ENCODE peak calls at places on chromosome 18, in eight cellular contexts. C is sigmoid colon, O is GM12864, M is lower lobe of right lung, P is adrenal gland, L is dorsolateral prefrontal cortex, K is stomach, D is tibial nerve. F is an unnamed sample.

GRCh38 chr18:63344918-63345317 is 22.1 kb downstream of the KDSR start:
- DNase-seq in D (no peak), L (no peak), P (no peak), M (no peak), O (no peak), C (no peak), K (no peak), F (no peak)

GRCh38 chr18:36402765-36403396 is 105.4 kb downstream of the FHOD3 start:
- DNase-seq in L (no peak), C (peak; percentile 78), K (no peak), D (peak; percentile 74), P (peak; percentile 85), M (no peak), O (no peak), F (no peak)

GRCh38 chr18:59232309-59233016 is 12.5 kb downstream of the GRP start:
- DNase-seq in K (no peak), P (no peak), M (no peak), C (no peak), L (no peak), O (no peak), D (no peak), F (no peak)

GRCh38 chr18:6271585-6271984 is 143.1 kb downstream of the L3MBTL4 start:
- DNase-seq in C (no peak), D (no peak), P (no peak), K (no peak), O (no peak), M (no peak), L (no peak), F (no peak)

GRCh38 chr18:8212893-8213805 is 396.1 kb upstream of the RAB12 start:
- DNase-seq in D (no peak), M (no peak), C (no peak), L (no peak), O (no peak), K (no peak), P (no peak), F (peak; percentile 97)

GRCh38 chr18:58042826-58043362 is 1.1 kb upstream of the NEDD4L start:
- DNase-seq in D (no peak), L (no peak), K (no peak), P (no peak), C (no peak), M (no peak), O (no peak), F (no peak)

GRCh38 chr18:39600894-39601293 is 2035.3 kb upstream of the CELF4 start:
- DNase-seq in M (no peak), D (no peak), O (no peak), C (no peak), K (no peak), P (no peak), L (no peak), F (no peak)

GRCh38 chr18:711693-712400 is 583 bp downstream of the ENOSF1 start:
- DNase-seq in D (peak; percentile 86), C (peak; percentile 95), M (peak; percentile 79), L (peak; percentile 80), O (peak; percentile 66), P (peak; percentile 83), K (peak; percentile 72), F (peak; percentile 86)

GRCh38 chr18:36420826-36421225 is 123.3 kb downstream of the FHOD3 start:
- DNase-seq in L (no peak), D (no peak), K (no peak), O (no peak), P (peak; percentile 46), C (no peak), M (no peak), F (no peak)

GRCh38 chr18:61922435-61922834 is 29.6 kb upstream of the RNF152 start:
- DNase-seq in L (no peak), O (no peak), D (no peak), C (no peak), P (no peak), K (no peak), M (no peak), F (no peak)

GRCh38 chr18:48562075-48562474 is 23.2 kb downstream of the CTIF start:
- DNase-seq in P (no peak), O (no peak), K (no peak), C (no peak), L (no peak), D (no peak), M (no peak), F (no peak)

GRCh38 chr18:59938686-59939085 is 38.9 kb downstream of the PMAIP1 start:
- DNase-seq in M (no peak), O (no peak), L (no peak), K (no peak), D (no peak), P (no peak), C (no peak), F (no peak)

GRCh38 chr18:47150029-47150823 is at the start of gene HDHD2:
- DNase-seq in L (peak; percentile 74), K (peak; percentile 80), C (peak; percentile 90), P (peak; percentile 82), M (peak; percentile 88), D (peak; percentile 59), O (peak; percentile 37), F (peak; percentile 76)

GRCh38 chr18:36338420-36338933 is 41.0 kb downstream of the FHOD3 start:
- DNase-seq in M (no peak), D (no peak), P (no peak), K (no peak), L (no peak), C (no peak), O (no peak), F (no peak)

GRCh38 chr18:24731981-24732380 is 271.5 kb downstream of the HRH4 start:
- DNase-seq in K (no peak), M (no peak), D (no peak), C (no peak), O (no peak), P (no peak), L (no peak), F (peak; percentile 22)

GRCh38 chr18:23307567-23308295 is 145.4 kb upstream of the RIOK3 start:
- DNase-seq in O (no peak), L (no peak), P (no peak), D (no peak), C (no peak), K (no peak), M (no peak), F (peak; percentile 73)

GRCh38 chr18:9876867-9877654 is 8.7 kb upstream of the TXNDC2 start:
- DNase-seq in K (no peak), L (no peak), O (no peak), P (peak; percentile 86), M (no peak), D (peak; percentile 38), C (no peak), F (peak; percentile 59)

GRCh38 chr18:42296723-42297122 is 341.7 kb downstream of the PIK3C3 start:
- DNase-seq in K (no peak), P (no peak), O (no peak), D (no peak), C (no peak), M (no peak), L (no peak), F (peak; percentile 13)

GRCh38 chr18:53422896-53423295 is 801.6 kb downstream of the MBD2 start:
- DNase-seq in K (no peak), D (no peak), C (no peak), P (no peak), M (no peak), O (no peak), L (no peak), F (no peak)

DNA sequence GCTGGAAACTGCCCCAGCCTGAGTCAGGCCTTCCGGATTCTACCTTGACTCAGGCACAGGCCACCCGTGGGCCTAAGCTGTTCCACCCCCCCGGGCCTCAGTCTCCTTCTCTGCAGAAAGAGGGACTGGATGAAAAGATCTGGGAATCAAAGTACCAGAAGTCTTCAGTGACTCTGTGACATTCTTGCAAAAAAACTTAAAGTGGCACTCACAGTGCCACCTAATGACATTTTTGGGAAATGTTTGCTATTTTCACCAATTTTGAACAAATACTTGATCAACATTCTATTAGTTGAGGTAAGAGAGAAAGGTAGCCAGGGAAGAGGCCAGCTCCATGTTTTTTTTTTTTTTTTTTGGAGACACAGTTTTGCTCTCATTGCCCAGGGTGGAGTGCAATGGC is 48.3 kb upstream of the ACAA2 start:
- DNase-seq in M (no peak), P (no peak), L (no peak), K (no peak), C (no peak), O (no peak), D (no peak), F (no peak)
- TF ChIP-seq CTCF in M (peak; percentile 34), P (peak; percentile 51), L (peak; percentile 59), K (no peak), C (no peak), O (peak; percentile 47), D (peak; percentile 27), F (peak; percentile 39)

GRCh38 chr18:37553633-37554398 is 11.8 kb downstream of the CELF4 start:
- DNase-seq in P (no peak), K (no peak), D (no peak), M (no peak), C (no peak), O (no peak), L (no peak), F (no peak)
- TF ChIP-seq CTCF in P (no peak), K (no peak), D (no peak), M (no peak), C (no peak), O (peak; percentile 46), L (peak; percentile 29), F (no peak)

GRCh38 chr18:54647176-54647575 is 56.1 kb downstream of the DYNAP start:
- DNase-seq in O (no peak), D (no peak), C (no peak), K (no peak), P (no peak), M (no peak), L (no peak), F (peak; percentile 66)
- TF ChIP-seq CTCF in O (peak; percentile 33), D (no peak), C (no peak), K (no peak), P (no peak), M (peak; percentile 32), L (no peak), F (peak; percentile 62)

GRCh38 chr18:34321075-34321474 is 96.4 kb upstream of the NOL4 start:
- DNase-seq in O (peak; percentile 22), C (no peak), P (no peak), D (no peak), L (no peak), K (no peak), M (no peak), F (no peak)

GRCh38 chr18:34320267-34320666 is 95.6 kb upstream of the NOL4 start:
- DNase-seq in O (no peak), K (no peak), C (no peak), P (no peak), L (no peak), D (no peak), M (no peak), F (no peak)

DNA sequence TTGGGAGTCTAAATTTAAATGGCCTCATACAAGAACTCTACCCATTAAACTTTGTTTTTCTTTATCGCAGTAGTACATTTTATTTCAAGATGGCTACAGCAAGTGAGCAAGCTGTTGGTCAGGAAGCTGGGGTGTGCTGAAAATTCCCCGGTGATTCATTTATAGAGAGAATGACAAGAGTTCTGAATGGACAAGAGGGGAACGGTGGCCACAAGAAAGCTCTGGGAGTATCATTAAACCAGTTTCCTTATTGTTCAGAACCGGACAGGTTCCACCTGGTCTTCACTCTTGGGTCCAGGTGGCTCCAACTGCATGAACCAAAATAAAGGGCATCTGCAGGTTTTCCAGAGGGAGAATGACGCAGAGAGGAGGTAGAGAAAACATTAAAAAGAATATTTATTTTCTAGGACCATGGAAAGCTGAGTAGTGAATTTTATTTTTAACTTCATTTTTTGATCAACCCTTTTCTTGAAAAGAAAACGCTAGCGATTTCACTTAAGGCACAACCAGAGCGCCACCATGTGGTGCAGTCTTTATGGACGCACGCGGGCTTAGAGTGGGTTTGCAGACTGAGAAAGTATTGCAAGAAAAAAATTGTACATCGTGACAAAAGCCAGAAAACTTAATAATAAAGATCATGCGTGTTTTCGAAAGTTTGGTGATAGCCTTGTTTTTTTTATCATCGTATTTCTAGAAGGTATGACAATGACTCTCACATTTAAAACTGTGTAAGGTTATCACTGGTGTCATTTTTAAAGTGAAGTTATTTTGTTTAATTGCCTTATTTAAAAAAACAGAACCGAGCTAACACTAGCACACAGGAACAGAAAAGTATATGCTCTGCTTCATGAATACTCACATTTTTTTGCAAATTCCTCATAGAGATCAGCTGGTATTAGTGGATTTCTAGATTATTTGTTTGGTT is 97.9 kb upstream of the NOL4 start:
- DNase-seq in D (peak; percentile 26), K (peak; percentile 59), C (no peak), O (peak; percentile 41), L (peak; percentile 67), P (no peak), M (peak; percentile 52), F (peak; percentile 62)
- TF ChIP-seq CTCF in D (peak; percentile 57), K (peak; percentile 39), C (no peak), O (peak; percentile 68), L (peak; percentile 88), P (peak; percentile 56), M (peak; percentile 54), F (peak; percentile 33)

F was measured in MCF 10A.